ENCODE peak calls at places on chromosomes 6 and 20, in six cellular contexts. J is H9, T is neuronal stem cell, U is mesendoderm, S is mesenchymal stem cell, M is H1. H is an unnamed sample.

GRCh38 chr6:97456070-97456469 is 173.1 kb upstream of the MMS22L start:
- DNase-seq in M (no peak), U (peak; percentile 7), S (no peak), T (no peak), J (no peak), H (no peak)

GRCh38 chr6:28137458-28138020 is 4.1 kb upstream of the ZKSCAN8 start:
- DNase-seq in T (no peak), J (no peak), M (no peak), S (peak; percentile 66), U (peak; percentile 25), H (peak; percentile 14)

GRCh38 chr20:62603021-62603906 is 39.0 kb upstream of the SLCO4A1 start:
- DNase-seq in U (no peak), T (no peak), S (no peak), M (no peak), J (no peak), H (peak; percentile 47)

GRCh38 chr6:74705451-74705850 is 500.4 kb downstream of the COL12A1 start:
- DNase-seq in J (no peak), U (no peak), S (no peak), T (no peak), M (no peak), H (peak; percentile 13)

GRCh38 chr6:113219783-113220182 is 637.4 kb upstream of the MARCKS start:
- DNase-seq in T (no peak), U (no peak), S (no peak), M (no peak), J (no peak), H (no peak)

GRCh38 chr6:40472354-40472753 is 114.8 kb downstream of the LRFN2 start:
- DNase-seq in J (no peak), T (no peak), U (no peak), M (no peak), S (no peak), H (no peak)

GRCh38 chr6:54252916-54253315 is 55.3 kb upstream of the TINAG start:
- DNase-seq in T (no peak), S (no peak), J (no peak), U (no peak), M (no peak), H (no peak)

GRCh38 chr6:21199246-21199645 is 394.3 kb upstream of the SOX4 start:
- DNase-seq in J (no peak), T (peak; percentile 27), S (no peak), M (no peak), U (no peak), H (no peak)

GRCh38 chr6:166785131-166785530 is 158.1 kb upstream of the RPS6KA2 start:
- DNase-seq in U (no peak), S (no peak), J (no peak), M (peak; percentile 33), T (no peak), H (no peak)

GRCh38 chr20:51697119-51697826 is 70.9 kb downstream of the ATP9A start:
- DNase-seq in S (peak; percentile 24), T (no peak), J (no peak), M (no peak), U (no peak), H (peak; percentile 31)

GRCh38 chr6:166958926-166959861 is 2.8 kb upstream of the RNASET2 start:
- DNase-seq in U (peak; percentile 14), T (no peak), S (peak; percentile 52), J (no peak), M (no peak), H (no peak)

GRCh38 chr6:151118453-151119123 is 121.2 kb upstream of the AKAP12 start:
- DNase-seq in U (no peak), S (no peak), J (no peak), M (no peak), T (no peak), H (no peak)

GRCh38 chr6:119148102-119148824 is 69.8 kb upstream of the FAM184A start:
- DNase-seq in M (peak; percentile 47), J (peak; percentile 33), S (peak; percentile 81), U (peak; percentile 84), T (peak; percentile 47), H (peak; percentile 83)

GRCh38 chr6:12288844-12289654 is 1.1 kb upstream of the EDN1 start:
- DNase-seq in T (peak; percentile 59), M (peak; percentile 77), S (peak; percentile 75), J (peak; percentile 70), U (peak; percentile 96), H (peak; percentile 74)

GRCh38 chr6:4598384-4598783 is 177.8 kb upstream of the CDYL start:
- DNase-seq in M (no peak), U (no peak), T (no peak), J (no peak), S (no peak), H (peak; percentile 25)

GRCh38 chr6:30942338-30943060 is 1.7 kb downstream of the MUCL3 start:
- DNase-seq in T (peak; percentile 89), S (peak; percentile 74), U (peak; percentile 98), M (peak; percentile 95), J (peak; percentile 95), H (peak; percentile 76)

GRCh38 chr20:18739785-18740184 is 73.8 kb upstream of the SCP2D1 start:
- DNase-seq in J (no peak), U (peak; percentile 66), M (no peak), T (peak; percentile 6), S (peak; percentile 82), H (peak; percentile 90)

GRCh38 chr20:22579119-22579427 is 5.3 kb downstream of the FOXA2 start:
- DNase-seq in S (no peak), J (peak; percentile 90), M (peak; percentile 84), U (peak; percentile 95), T (peak; percentile 82), H (no peak)

GRCh38 chr6:134379086-134379485 is 61.2 kb upstream of the SGK1 start:
- DNase-seq in U (peak; percentile 82), J (peak; percentile 79), S (no peak), M (peak; percentile 54), T (no peak), H (no peak)

GRCh38 chr20:33177866-33178265 is 9.9 kb downstream of the BPIFA2 start:
- DNase-seq in M (no peak), S (no peak), T (no peak), J (no peak), U (no peak), H (no peak)

GRCh38 chr6:28810655-28811053 is 113.1 kb downstream of the TRIM27 start:
- DNase-seq in U (no peak), M (no peak), T (no peak), S (no peak), J (no peak), H (no peak)

GRCh38 chr20:8399963-8400362 is 267.9 kb downstream of the PLCB1 start:
- DNase-seq in U (no peak), T (no peak), J (no peak), M (no peak), S (no peak), H (no peak)

GRCh38 chr6:111722220-111722731 is 116.6 kb upstream of the TRAF3IP2 start:
- DNase-seq in S (peak; percentile 55), T (no peak), J (no peak), M (no peak), U (peak; percentile 63), H (peak; percentile 76)

DNA sequence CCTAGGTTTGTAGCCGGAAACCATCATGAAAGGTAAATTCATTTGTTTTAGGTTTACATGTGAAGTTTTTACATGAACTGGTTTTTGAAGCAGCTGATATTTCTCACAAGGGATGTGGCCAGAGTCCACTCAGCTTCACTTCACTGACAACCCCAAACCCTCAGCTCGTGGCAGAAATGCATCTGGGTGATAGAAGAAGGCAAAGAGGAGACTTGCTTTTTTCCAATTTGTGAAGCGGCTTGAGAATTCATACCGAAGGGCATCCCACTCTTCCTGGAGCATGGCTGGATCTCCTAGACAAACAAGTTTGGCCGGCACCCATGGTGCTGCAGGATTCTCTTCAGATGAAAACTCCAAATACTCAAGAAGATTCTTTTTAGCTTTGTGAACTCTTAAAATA is 392.8 kb upstream of the CNR1 start:
- DNase-seq in M (no peak), S (no peak), J (no peak), U (no peak), T (no peak), H (no peak)
- H2BK15ac ChIP-seq in M (no peak overlapping the region), S (no peak overlapping the region), J (no peak overlapping the region), U (no peak overlapping the region), T (no peak overlapping the region), H (no peak overlapping the region)

GRCh38 chr6:105851586-105851985 is 234.6 kb upstream of the PRDM1 start:
- DNase-seq in J (no peak), S (no peak), M (no peak), T (no peak), U (no peak), H (no peak)

GRCh38 chr6:105851181-105851580 is 235.0 kb upstream of the PRDM1 start:
- DNase-seq in M (no peak), J (peak; percentile 58), T (peak; percentile 20), S (no peak), U (peak; percentile 73), H (peak; percentile 51)

GRCh38 chr6:105850636-105851035 is 235.5 kb upstream of the PRDM1 start:
- DNase-seq in M (no peak), U (no peak), T (no peak), S (no peak), J (no peak), H (no peak)

GRCh38 chr6:105847433-105847832 is 238.7 kb upstream of the PRDM1 start:
- DNase-seq in M (no peak), J (no peak), S (no peak), T (no peak), U (no peak), H (no peak)

DNA sequence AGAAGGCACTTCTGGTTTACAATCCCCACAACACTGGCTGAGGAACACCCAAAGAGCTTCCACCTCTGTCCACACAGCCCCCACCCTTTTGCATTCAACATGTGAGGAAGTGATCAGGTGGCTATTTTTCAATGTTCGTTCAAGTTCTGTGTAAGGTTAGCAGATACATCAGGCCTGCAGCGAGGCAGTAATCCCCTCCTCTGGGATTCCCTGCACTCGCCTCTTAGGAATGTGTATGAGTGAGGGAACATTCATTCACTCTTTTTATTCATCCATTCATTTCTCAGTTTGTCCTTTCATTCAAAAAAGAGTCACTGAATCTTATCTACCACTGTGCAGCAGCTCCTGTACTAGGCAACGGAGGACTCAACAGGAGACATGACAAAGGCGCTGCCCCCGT is 236.4 kb upstream of the PRDM1 start:
- DNase-seq in T (no peak), J (no peak), S (no peak), U (no peak), M (no peak), H (peak; percentile 48)
- H2BK15ac ChIP-seq in T (peak overlapping the region; percentile 5), J (no peak overlapping the region), S (no peak overlapping the region), U (no peak overlapping the region), M (no peak overlapping the region), H (no peak overlapping the region)

GRCh38 chr20:24571159-24571558 is 101.7 kb downstream of the SYNDIG1 start:
- DNase-seq in J (no peak), S (no peak), M (no peak), T (no peak), U (no peak), H (no peak)
- H2BK15ac ChIP-seq in J (no peak overlapping the region), S (no peak overlapping the region), M (no peak overlapping the region), T (no peak overlapping the region), U (no peak overlapping the region), H (no peak overlapping the region)

GRCh38 chr6:162100091-162100490 is 627.5 kb downstream of the PRKN start:
- DNase-seq in J (no peak), U (no peak), S (peak; percentile 7), M (no peak), T (no peak), H (no peak)
- H2BK15ac ChIP-seq in J (no peak overlapping the region), U (no peak overlapping the region), S (no peak overlapping the region), M (no peak overlapping the region), T (no peak overlapping the region), H (no peak overlapping the region)